ENCODE peak calls at places on chromosomes 16 and 17, in seven cellular contexts. C is colonic mucosa; V is ovary; D is effector memory CD4-positive, alpha-beta T cell; B is kidney; I is CD8-positive, alpha-beta memory T cell; L is fibroblast of pulmonary artery. P is an unnamed sample.

GRCh38 chr16:17768257-17768656 is 297.5 kb upstream of the XYLT1 start:
- DNase-seq in C (no peak), V (no peak), D (no peak), B (no peak), I (no peak), L (peak), P (no peak)

GRCh38 chr17:20008242-20009051 is 712 bp upstream of the SPECC1 start:
- DNase-seq in C (peak), V (peak), D (no peak), B (no peak), I (peak), L (peak), P (peak)

GRCh38 chr17:34626141-34626681 is 46.8 kb downstream of the TMEM132E start:
- DNase-seq in C (no peak), V (no peak), D (no peak), B (no peak), I (no peak), L (no peak), P (peak)

GRCh38 chr16:13439766-13440165 is 480.2 kb upstream of the ERCC4 start:
- DNase-seq in C (no peak), V (no peak), D (no peak), B (no peak), I (no peak), L (no peak), P (no peak)

GRCh38 chr16:392450-393027 is 4.5 kb upstream of the NME4 start:
- DNase-seq in C (no peak), V (no peak), D (no peak), B (no peak), I (no peak), L (no peak), P (no peak)

GRCh38 chr16:10622036-10622921 is 41.9 kb upstream of the EMP2 start:
- DNase-seq in C (no peak), V (no peak), D (no peak), B (no peak), I (no peak), L (no peak), P (no peak)

GRCh38 chr17:34319087-34319486 is at the start of gene CCL8:
- DNase-seq in C (no peak), V (no peak), D (no peak), B (no peak), I (no peak), L (peak), P (no peak)

GRCh38 chr17:74646231-74646630 is 22.7 kb upstream of the CD300E start:
- DNase-seq in C (no peak), V (no peak), D (no peak), B (no peak), I (no peak), L (peak), P (no peak)

GRCh38 chr17:8629371-8630226 is 926 bp downstream of the MYH10 start:
- DNase-seq in C (peak), V (peak), D (no peak), B (peak), I (no peak), L (peak), P (peak)

GRCh38 chr17:77391668-77392375 is 251.1 kb downstream of the SEC14L1 start:
- DNase-seq in C (peak), V (no peak), D (no peak), B (no peak), I (no peak), L (peak), P (no peak)

GRCh38 chr17:4583796-4584124 is 569 bp upstream of the SMTNL2 start:
- DNase-seq in C (no peak), V (peak), D (no peak), B (no peak), I (no peak), L (no peak), P (no peak)

GRCh38 chr17:348692-349425 is 3.7 kb downstream of the RPH3AL start:
- DNase-seq in C (peak), V (no peak), D (no peak), B (peak), I (no peak), L (no peak), P (peak)

GRCh38 chr17:65009848-65010247 is 46.7 kb downstream of the GNA13 start:
- DNase-seq in C (no peak), V (no peak), D (no peak), B (no peak), I (no peak), L (no peak), P (no peak)

GRCh38 chr17:71522383-71522782 is 598.4 kb upstream of the SOX9 start:
- DNase-seq in C (no peak), V (no peak), D (no peak), B (no peak), I (no peak), L (no peak), P (no peak)

GRCh38 chr17:41003926-41004325 is 4.2 kb upstream of the KRTAP3-2 start:
- DNase-seq in C (no peak), V (no peak), D (no peak), B (no peak), I (no peak), L (no peak), P (no peak)

GRCh38 chr16:23025692-23026305 is 123.5 kb downstream of the USP31 start:
- DNase-seq in C (no peak), V (no peak), D (no peak), B (no peak), I (no peak), L (no peak), P (no peak)

GRCh38 chr16:64489449-64489848 is 632.4 kb downstream of the CDH11 start:
- DNase-seq in C (no peak), V (no peak), D (no peak), B (no peak), I (no peak), L (peak), P (no peak)

GRCh38 chr17:9271989-9272388 is 250.7 kb downstream of the NTN1 start:
- DNase-seq in C (no peak), V (no peak), D (no peak), B (no peak), I (no peak), L (no peak), P (no peak)

GRCh38 chr17:8884336-8884990 is 17.0 kb upstream of the PIK3R6 start:
- DNase-seq in C (no peak), V (no peak), D (no peak), B (no peak), I (no peak), L (no peak), P (no peak)

GRCh38 chr16:24986512-24987303 is 28.5 kb downstream of the ARHGAP17 start:
- DNase-seq in C (no peak), V (no peak), D (no peak), B (no peak), I (no peak), L (peak), P (peak)

GRCh38 chr17:14211778-14212177 is 24.9 kb downstream of the CDRT15 start:
- DNase-seq in C (no peak), V (no peak), D (no peak), B (peak), I (peak), L (peak), P (no peak)

GRCh38 chr17:17902357-17902756 is 65.6 kb upstream of the SREBF1 start:
- DNase-seq in C (no peak), V (peak), D (no peak), B (peak), I (no peak), L (no peak), P (no peak)

GRCh38 chr16:62079236-62079635 is 43.0 kb upstream of the CDH8 start:
- DNase-seq in C (no peak), V (no peak), D (no peak), B (no peak), I (no peak), L (no peak), P (no peak)

GRCh38 chr17:5545051-5545987 is 39.0 kb downstream of the NLRP1 start:
- DNase-seq in C (no peak), V (no peak), D (no peak), B (no peak), I (no peak), L (no peak), P (no peak)

GRCh38 chr16:9682320-9682719 is 499.9 kb downstream of the GRIN2A start:
- DNase-seq in C (no peak), V (no peak), D (no peak), B (no peak), I (no peak), L (no peak), P (no peak)

GRCh38 chr17:6853764-6854442 is 22.4 kb upstream of the TEKT1 start:
- DNase-seq in C (no peak), V (no peak), D (no peak), B (no peak), I (no peak), L (no peak), P (peak)
- H3K4me3 ChIP-seq in C (no peak), V (no peak), D (no peak), B (peak), I (no peak), L (no peak), P (no peak)

DNA sequence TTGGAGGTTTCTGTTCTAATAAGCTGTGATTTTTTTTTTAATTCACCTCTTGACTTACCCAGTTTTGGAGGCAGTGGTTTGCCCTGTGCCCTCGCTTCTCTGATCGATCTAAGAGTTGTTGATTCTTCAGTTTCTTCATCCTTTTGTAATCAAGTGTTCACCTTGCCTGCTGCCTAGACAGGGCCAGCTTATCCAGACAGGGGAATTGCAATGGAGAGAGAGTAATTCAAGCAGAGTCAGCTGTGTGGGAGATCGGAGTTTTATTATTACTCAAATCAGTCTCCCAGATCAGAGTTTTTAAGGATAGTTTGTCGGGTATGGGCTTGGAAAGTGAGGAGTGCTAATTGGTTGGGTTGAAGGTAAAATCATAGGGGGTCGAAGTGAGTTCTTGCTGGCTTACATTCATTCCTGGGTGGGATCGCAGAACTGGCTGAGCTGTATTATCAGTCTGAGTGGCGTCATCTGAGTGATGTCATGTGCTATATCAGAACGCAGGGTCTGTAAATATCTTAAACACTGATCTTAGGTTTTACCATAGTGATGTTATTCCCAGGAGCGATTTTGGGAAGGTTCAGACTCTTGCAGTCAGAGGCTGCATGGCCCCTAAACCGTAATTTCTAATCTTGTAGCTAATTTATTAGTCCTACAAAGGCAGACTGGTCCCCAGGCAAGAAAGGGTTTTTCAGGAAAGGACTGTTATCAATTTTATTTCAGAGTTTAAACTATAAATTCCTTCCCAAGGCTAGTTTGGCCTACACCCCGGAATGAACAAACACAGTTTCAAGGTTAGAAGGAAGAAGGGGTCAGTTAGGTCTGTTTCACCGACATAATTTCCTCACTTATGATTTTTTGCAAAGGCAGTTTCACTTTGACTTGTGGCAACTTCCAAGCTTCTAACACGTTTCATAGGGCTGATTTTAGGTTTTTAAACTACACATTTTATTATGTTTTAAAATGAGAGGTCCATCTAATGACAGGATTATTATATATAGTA is 21.5 kb upstream of the KCNJ16 start:
- DNase-seq in C (no peak), V (peak), D (no peak), B (no peak), I (no peak), L (no peak), P (no peak)
- H3K4me3 ChIP-seq in C (no peak), V (peak), D (no peak), B (peak), I (no peak), L (peak), P (no peak)

GRCh38 chr16:67399218-67399733 is 6.0 kb upstream of the TPPP3 start:
- DNase-seq in C (peak), V (peak), D (no peak), B (peak), I (peak), L (no peak), P (peak)
- H3K4me3 ChIP-seq in C (no peak), V (no peak), D (no peak), B (no peak), I (no peak), L (no peak), P (no peak)

GRCh38 chr17:33291248-33292183 is 1.6 kb downstream of the ASIC2 start:
- DNase-seq in C (peak), V (no peak), D (no peak), B (peak), I (no peak), L (peak), P (no peak)
- H3K4me3 ChIP-seq in C (peak), V (peak), D (no peak), B (peak), I (no peak), L (no peak), P (no peak)

GRCh38 chr16:88535857-88536222 is 34.4 kb upstream of the ZC3H18 start:
- DNase-seq in C (no peak), V (no peak), D (no peak), B (no peak), I (no peak), L (no peak), P (no peak)

GRCh38 chr16:88533945-88534641 is 36.1 kb upstream of the ZC3H18 start:
- DNase-seq in C (peak), V (peak), D (peak), B (peak), I (peak), L (peak), P (no peak)

GRCh38 chr16:88536510-88536909 is 33.7 kb upstream of the ZC3H18 start:
- DNase-seq in C (no peak), V (no peak), D (no peak), B (peak), I (no peak), L (no peak), P (no peak)

GRCh38 chr16:88534731-88535141 is 35.5 kb upstream of the ZC3H18 start:
- DNase-seq in C (no peak), V (peak), D (no peak), B (peak), I (peak), L (peak), P (peak)

DNA sequence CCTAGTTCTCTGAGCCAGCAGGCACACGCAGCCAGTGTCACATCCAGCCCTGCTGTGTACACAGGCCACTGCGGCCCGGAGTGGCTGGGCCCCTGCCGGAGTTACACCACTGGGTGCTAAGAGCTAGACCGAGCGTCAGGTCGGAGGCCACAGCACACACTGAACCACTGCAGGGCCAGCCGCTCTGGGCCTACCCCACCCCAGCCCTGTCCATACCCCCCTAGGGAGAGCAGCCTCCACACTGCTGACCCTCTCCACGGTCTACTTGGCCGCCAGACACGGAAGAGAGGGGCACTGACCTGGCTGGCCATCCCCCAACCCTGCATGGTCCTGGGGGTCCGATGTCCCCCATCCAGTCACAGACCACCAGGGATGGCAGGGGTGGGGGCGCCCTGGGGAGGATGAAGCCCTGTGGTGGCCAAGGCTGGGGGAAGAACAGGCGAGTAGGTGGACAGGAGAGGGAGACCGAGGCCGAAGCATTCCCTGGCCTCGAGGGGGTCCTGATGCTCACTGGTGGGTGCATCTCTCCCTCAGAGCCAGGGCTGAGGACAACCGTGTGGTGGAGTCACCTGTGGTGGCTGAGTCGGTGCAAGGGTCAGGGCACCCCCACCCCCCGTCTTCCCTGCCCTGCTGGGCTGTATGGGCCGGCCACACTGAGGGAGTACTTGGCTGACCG is 34.9 kb upstream of the ZC3H18 start:
- DNase-seq in C (no peak), V (peak), D (no peak), B (peak), I (no peak), L (no peak), P (no peak)
- H3K4me3 ChIP-seq in C (peak), V (peak), D (peak), B (peak), I (no peak), L (peak), P (no peak)

DNA sequence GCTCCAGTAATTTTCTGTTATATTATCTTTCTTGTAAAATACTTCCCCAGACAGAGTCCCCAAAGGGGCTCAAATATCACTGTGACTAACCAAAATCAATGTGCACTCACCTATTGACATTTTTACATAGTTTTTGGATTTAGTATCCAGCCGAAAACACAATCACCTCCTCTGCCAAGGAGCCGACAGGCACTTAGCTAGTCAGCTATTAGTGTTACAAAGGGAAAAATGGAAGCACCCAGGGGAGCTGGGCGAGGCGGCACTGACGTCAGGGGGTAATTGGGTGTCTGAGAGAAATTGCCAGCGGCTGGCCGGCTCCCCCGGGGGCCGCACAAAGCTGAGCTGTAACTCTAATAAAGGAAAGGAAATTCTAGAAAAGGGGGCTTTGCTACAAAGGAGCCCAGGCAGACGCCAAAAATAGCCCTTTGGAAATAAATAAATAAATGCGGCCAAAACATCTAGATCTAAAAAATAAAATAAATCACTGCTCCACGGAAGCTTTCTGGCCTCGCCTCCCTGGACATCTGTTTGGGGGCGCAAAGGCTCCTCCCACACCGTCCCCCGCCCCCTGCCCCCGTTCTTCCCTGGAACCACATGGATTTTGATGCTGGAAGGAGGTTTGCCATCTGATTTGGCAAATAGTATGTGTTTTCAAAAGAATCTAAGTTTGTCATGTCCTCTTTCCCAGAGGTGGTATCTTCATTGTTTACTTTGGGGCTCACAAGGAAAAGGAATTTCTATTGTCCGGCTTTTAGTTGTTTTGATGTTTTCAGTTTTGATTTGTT is 156.8 kb downstream of the ZNF423 start:
- DNase-seq in C (no peak), V (peak), D (no peak), B (no peak), I (no peak), L (peak), P (no peak)
- H3K4me3 ChIP-seq in C (no peak), V (peak), D (no peak), B (no peak), I (no peak), L (no peak), P (no peak)

GRCh38 chr17:75842411-75842810 is 1.8 kb downstream of the UNC13D start:
- DNase-seq in C (no peak), V (no peak), D (no peak), B (no peak), I (no peak), L (no peak), P (no peak)
- H3K4me3 ChIP-seq in C (no peak), V (no peak), D (peak), B (no peak), I (peak), L (no peak), P (no peak)

GRCh38 chr17:82435103-82435502 is 15.4 kb downstream of the CYBC1 start:
- DNase-seq in C (no peak), V (no peak), D (no peak), B (no peak), I (no peak), L (no peak), P (no peak)

GRCh38 chr17:82429824-82430223 is 11.4 kb upstream of the OGFOD3 start:
- DNase-seq in C (no peak), V (no peak), D (no peak), B (peak), I (no peak), L (no peak), P (no peak)

GRCh38 chr17:82434216-82434565 is 15.8 kb upstream of the OGFOD3 start:
- DNase-seq in C (no peak), V (no peak), D (no peak), B (no peak), I (no peak), L (no peak), P (no peak)

GRCh38 chr17:82433560-82434215 is 15.3 kb upstream of the OGFOD3 start:
- DNase-seq in C (no peak), V (no peak), D (no peak), B (no peak), I (no peak), L (no peak), P (no peak)

DNA sequence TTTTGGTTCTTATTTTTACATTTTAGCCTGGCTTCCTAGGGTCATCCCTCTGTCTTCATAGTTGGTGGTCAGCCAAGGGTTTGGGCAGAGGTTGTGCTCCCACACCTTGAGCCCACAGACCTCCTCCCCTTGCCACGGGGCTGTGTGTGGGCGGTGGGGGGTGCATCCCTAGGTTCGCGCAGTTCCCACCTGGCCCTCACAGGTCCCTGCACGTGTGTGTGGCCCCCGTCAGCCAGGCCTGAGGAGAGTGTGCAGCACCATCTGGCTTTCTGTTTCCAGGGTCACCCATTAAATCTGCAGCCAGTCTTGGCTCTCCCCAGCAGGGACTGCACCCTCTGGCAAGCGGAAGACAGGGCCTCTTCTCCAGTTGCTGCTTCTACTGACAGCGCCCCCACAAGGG is 13.6 kb upstream of the OGFOD3 start:
- DNase-seq in C (no peak), V (no peak), D (no peak), B (peak), I (no peak), L (no peak), P (no peak)
- H3K4me3 ChIP-seq in C (no peak), V (no peak), D (no peak), B (no peak), I (no peak), L (no peak), P (no peak)